ENCODE peak calls at places on chromosomes 4 and X, in six cellular contexts. One of them, this sample, is unnamed.

GRCh38 chr4:54560513-54560912 is 97.2 kb upstream of the KIT start:
- DNase-seq in fibroblast of the conjunctiva: no peak
- DNase-seq in endothelial cell: no peak
- DNase-seq in Right ventricle myocardium inferior: no peak
- DNase-seq in left ventricle myocardium inferior: no peak
- DNase-seq in CD14-positive monocyte: no peak
- DNase-seq in this sample: no peak

GRCh38 chrX:23374291-23374690 is 39.6 kb downstream of the PTCHD1 start:
- DNase-seq in Right ventricle myocardium inferior: no peak
- DNase-seq in endothelial cell: no peak
- DNase-seq in left ventricle myocardium inferior: no peak
- DNase-seq in CD14-positive monocyte: no peak
- DNase-seq in fibroblast of the conjunctiva: no peak
- DNase-seq in this sample: no peak

GRCh38 chr4:2977116-2978097 is 14.0 kb downstream of the GRK4 start:
- DNase-seq in fibroblast of the conjunctiva: no peak
- DNase-seq in CD14-positive monocyte: no peak
- DNase-seq in left ventricle myocardium inferior: no peak
- DNase-seq in endothelial cell: no peak
- DNase-seq in Right ventricle myocardium inferior: no peak
- DNase-seq in this sample: peak

GRCh38 chr4:100525689-100526088 is 7.9 kb upstream of the EMCN start:
- DNase-seq in CD14-positive monocyte: no peak
- DNase-seq in left ventricle myocardium inferior: no peak
- DNase-seq in fibroblast of the conjunctiva: no peak
- DNase-seq in Right ventricle myocardium inferior: no peak
- DNase-seq in endothelial cell: no peak
- DNase-seq in this sample: no peak

GRCh38 chrX:77527233-77528001 is 80.2 kb downstream of the FGF16 start:
- DNase-seq in left ventricle myocardium inferior: peak
- DNase-seq in CD14-positive monocyte: no peak
- DNase-seq in fibroblast of the conjunctiva: no peak
- DNase-seq in Right ventricle myocardium inferior: peak
- DNase-seq in endothelial cell: no peak
- DNase-seq in this sample: no peak

GRCh38 chr4:181819951-181820350 is 423.3 kb upstream of the TENM3 start:
- DNase-seq in left ventricle myocardium inferior: no peak
- DNase-seq in CD14-positive monocyte: no peak
- DNase-seq in endothelial cell: no peak
- DNase-seq in fibroblast of the conjunctiva: no peak
- DNase-seq in Right ventricle myocardium inferior: no peak
- DNase-seq in this sample: no peak

GRCh38 chr4:66430856-66431255 is 760.6 kb upstream of the EPHA5 start:
- DNase-seq in fibroblast of the conjunctiva: no peak
- DNase-seq in left ventricle myocardium inferior: no peak
- DNase-seq in Right ventricle myocardium inferior: no peak
- DNase-seq in CD14-positive monocyte: no peak
- DNase-seq in endothelial cell: no peak
- DNase-seq in this sample: no peak

GRCh38 chrX:44232100-44232499 is 111.4 kb downstream of the EFHC2 start:
- DNase-seq in left ventricle myocardium inferior: no peak
- DNase-seq in CD14-positive monocyte: no peak
- DNase-seq in fibroblast of the conjunctiva: no peak
- DNase-seq in Right ventricle myocardium inferior: no peak
- DNase-seq in endothelial cell: no peak
- DNase-seq in this sample: no peak

GRCh38 chr4:140743194-140743931 is 12.8 kb downstream of the TBC1D9 start:
- DNase-seq in CD14-positive monocyte: peak
- DNase-seq in left ventricle myocardium inferior: no peak
- DNase-seq in Right ventricle myocardium inferior: no peak
- DNase-seq in fibroblast of the conjunctiva: no peak
- DNase-seq in endothelial cell: no peak
- DNase-seq in this sample: no peak

GRCh38 chr4:81460115-81460836 is 11.4 kb downstream of the RASGEF1B start:
- DNase-seq in endothelial cell: no peak
- DNase-seq in left ventricle myocardium inferior: no peak
- DNase-seq in CD14-positive monocyte: no peak
- DNase-seq in Right ventricle myocardium inferior: no peak
- DNase-seq in fibroblast of the conjunctiva: no peak
- DNase-seq in this sample: no peak

GRCh38 chrX:131763674-131764073 is 219.8 kb downstream of the OR13H1 start:
- DNase-seq in Right ventricle myocardium inferior: no peak
- DNase-seq in CD14-positive monocyte: no peak
- DNase-seq in left ventricle myocardium inferior: no peak
- DNase-seq in fibroblast of the conjunctiva: peak
- DNase-seq in endothelial cell: no peak
- DNase-seq in this sample: peak

GRCh38 chrX:152637649-152638442 is at the start of gene GABRQ:
- DNase-seq in Right ventricle myocardium inferior: no peak
- DNase-seq in left ventricle myocardium inferior: peak
- DNase-seq in CD14-positive monocyte: no peak
- DNase-seq in fibroblast of the conjunctiva: peak
- DNase-seq in endothelial cell: peak
- DNase-seq in this sample: no peak

GRCh38 chr4:138919094-138919936 is 96.3 kb upstream of the NOCT start:
- DNase-seq in CD14-positive monocyte: no peak
- DNase-seq in left ventricle myocardium inferior: peak
- DNase-seq in endothelial cell: peak
- DNase-seq in fibroblast of the conjunctiva: peak
- DNase-seq in Right ventricle myocardium inferior: peak
- DNase-seq in this sample: peak

GRCh38 chr4:168848112-168848511 is 161.9 kb downstream of the CBR4 start:
- DNase-seq in Right ventricle myocardium inferior: no peak
- DNase-seq in left ventricle myocardium inferior: no peak
- DNase-seq in fibroblast of the conjunctiva: no peak
- DNase-seq in endothelial cell: no peak
- DNase-seq in CD14-positive monocyte: no peak
- DNase-seq in this sample: no peak

GRCh38 chrX:134774190-134775048 is 116.1 kb upstream of the PLAC1 start:
- DNase-seq in endothelial cell: no peak
- DNase-seq in CD14-positive monocyte: no peak
- DNase-seq in Right ventricle myocardium inferior: no peak
- DNase-seq in left ventricle myocardium inferior: no peak
- DNase-seq in fibroblast of the conjunctiva: no peak
- DNase-seq in this sample: no peak

GRCh38 chr4:142976482-142976881 is 130.4 kb upstream of the INPP4B start:
- DNase-seq in fibroblast of the conjunctiva: no peak
- DNase-seq in Right ventricle myocardium inferior: no peak
- DNase-seq in CD14-positive monocyte: no peak
- DNase-seq in endothelial cell: no peak
- DNase-seq in left ventricle myocardium inferior: no peak
- DNase-seq in this sample: no peak

GRCh38 chr4:52312722-52313121 is 261.6 kb downstream of the SPATA18 start:
- DNase-seq in Right ventricle myocardium inferior: no peak
- DNase-seq in fibroblast of the conjunctiva: no peak
- DNase-seq in endothelial cell: no peak
- DNase-seq in CD14-positive monocyte: no peak
- DNase-seq in left ventricle myocardium inferior: no peak
- DNase-seq in this sample: no peak

GRCh38 chr4:142961866-142962265 is 115.8 kb upstream of the INPP4B start:
- DNase-seq in left ventricle myocardium inferior: no peak
- DNase-seq in fibroblast of the conjunctiva: no peak
- DNase-seq in endothelial cell: no peak
- DNase-seq in CD14-positive monocyte: no peak
- DNase-seq in Right ventricle myocardium inferior: no peak
- DNase-seq in this sample: no peak

GRCh38 chrX:16765618-16766017 is 20.6 kb upstream of the TXLNG start:
- DNase-seq in Right ventricle myocardium inferior: no peak
- DNase-seq in CD14-positive monocyte: no peak
- DNase-seq in left ventricle myocardium inferior: no peak
- DNase-seq in endothelial cell: no peak
- DNase-seq in fibroblast of the conjunctiva: no peak
- DNase-seq in this sample: no peak

GRCh38 chr4:99221980-99222379 is 2.9 kb upstream of the ADH6 start:
- DNase-seq in endothelial cell: no peak
- DNase-seq in Right ventricle myocardium inferior: no peak
- DNase-seq in CD14-positive monocyte: no peak
- DNase-seq in fibroblast of the conjunctiva: peak
- DNase-seq in left ventricle myocardium inferior: no peak
- DNase-seq in this sample: no peak

GRCh38 chr4:150625033-150625432 is 43.1 kb downstream of the MAB21L2 start:
- DNase-seq in endothelial cell: no peak
- DNase-seq in Right ventricle myocardium inferior: no peak
- DNase-seq in left ventricle myocardium inferior: no peak
- DNase-seq in fibroblast of the conjunctiva: no peak
- DNase-seq in CD14-positive monocyte: no peak
- DNase-seq in this sample: no peak

GRCh38 chr4:17866790-17867189 is 56.0 kb downstream of the NCAPG start:
- DNase-seq in Right ventricle myocardium inferior: no peak
- DNase-seq in left ventricle myocardium inferior: no peak
- DNase-seq in CD14-positive monocyte: no peak
- DNase-seq in fibroblast of the conjunctiva: no peak
- DNase-seq in endothelial cell: no peak
- DNase-seq in this sample: no peak

GRCh38 chr4:113636438-113636818 is 125.1 kb downstream of the CAMK2D start:
- DNase-seq in left ventricle myocardium inferior: no peak
- DNase-seq in endothelial cell: no peak
- DNase-seq in CD14-positive monocyte: no peak
- DNase-seq in Right ventricle myocardium inferior: no peak
- DNase-seq in fibroblast of the conjunctiva: no peak
- DNase-seq in this sample: no peak

GRCh38 chrX:7083021-7083420 is 64.5 kb upstream of the STS start:
- DNase-seq in Right ventricle myocardium inferior: no peak
- DNase-seq in fibroblast of the conjunctiva: no peak
- DNase-seq in CD14-positive monocyte: no peak
- DNase-seq in left ventricle myocardium inferior: no peak
- DNase-seq in endothelial cell: no peak
- DNase-seq in this sample: no peak

This sample was measured in GM04504.